ENCODE peak calls at places on chromosomes 6 and 20, in seven cellular contexts. W is AG08395, R is putamen, T is stromal cell of bone marrow, N is DMS153, I is NCI-H1436, H is activated B cell treated with CpG ODN at 0.5 μM for 24 hours. J is an unnamed sample.
A peak's percentile ranks its signal among the peaks of the same experiment; 100 is the strongest.

GRCh38 chr6:82246802-82247633 is 526 bp downstream of the IBTK start:
- DNase-seq in H (no peak), I (no peak), W (peak; percentile 64), N (peak; percentile 25), T (no peak), R (peak; percentile 63), J (peak; percentile 50)

GRCh38 chr6:111307275-111307858 is 175.7 kb downstream of the REV3L start:
- DNase-seq in H (no peak), T (no peak), W (no peak), R (no peak), I (no peak), N (no peak), J (no peak)

GRCh38 chr6:13280253-13280652 is 48.1 kb downstream of the TBC1D7 start:
- DNase-seq in R (no peak), T (no peak), W (no peak), I (no peak), N (no peak), H (no peak), J (no peak)

GRCh38 chr20:4136078-4136966 is 121.0 kb upstream of the RNF24 start:
- DNase-seq in H (no peak), N (no peak), T (no peak), W (no peak), R (no peak), I (no peak), J (no peak)

GRCh38 chr6:2961971-2962370 is 9.4 kb downstream of the SERPINB6 start:
- DNase-seq in N (no peak), T (no peak), I (no peak), W (no peak), R (no peak), H (no peak), J (peak; percentile 83)

GRCh38 chr20:44609006-44609510 is 26.7 kb downstream of the PKIG start:
- DNase-seq in N (no peak), H (no peak), R (no peak), T (no peak), W (no peak), I (no peak), J (no peak)

GRCh38 chr20:47487175-47487917 is 14.3 kb upstream of the NCOA3 start:
- DNase-seq in R (no peak), T (no peak), W (no peak), N (no peak), I (no peak), H (peak; percentile 42), J (no peak)

GRCh38 chr6:124010574-124010973 is 206.9 kb downstream of the NKAIN2 start:
- DNase-seq in T (no peak), R (no peak), H (no peak), W (no peak), I (no peak), N (no peak), J (no peak)

GRCh38 chr6:52697903-52698302 is 27.0 kb downstream of the TMEM14A start:
- DNase-seq in H (no peak), N (no peak), T (no peak), W (no peak), R (no peak), I (no peak), J (no peak)

GRCh38 chr6:150599199-150600002 is at the start of gene PLEKHG1:
- DNase-seq in W (peak; percentile 58), T (peak; percentile 9), H (peak; percentile 76), N (peak; percentile 28), I (peak; percentile 16), R (no peak), J (peak; percentile 42)

J was measured in pancreas.